ENCODE peak calls at places on chromosomes 3 and 15, in ten cellular contexts. One of them, this sample, is unnamed.

GRCh38 chr3:181726351-181727121 is 14.8 kb downstream of the SOX2 start:
- DNase-seq in AG04450: no peak
- DNase-seq in aorta: no peak
- DNase-seq in GM10248: no peak
- DNase-seq in activated CD4-positive, alpha-beta T cell treated with anti-CD3 and anti-CD28 coated beads, Interleukin-2, amount 50 U/mL, for 1 hour: no peak
- DNase-seq in endodermal cell: peak; percentile 89
- DNase-seq in fibroblast of pulmonary artery: no peak
- DNase-seq in ovary: no peak
- DNase-seq in BJ: no peak
- DNase-seq in stimulated activated CD4-positive, alpha-beta T cell treated with anti-CD3 and anti-CD28 coated beads, Interleukin-2, amount 100 ng/mL, for 48 hours: no peak
- DNase-seq in this sample: no peak

GRCh38 chr3:14871456-14872200 is 52.9 kb downstream of the FGD5 start:
- DNase-seq in AG04450: no peak
- DNase-seq in aorta: no peak
- DNase-seq in GM10248: no peak
- DNase-seq in activated CD4-positive, alpha-beta T cell treated with anti-CD3 and anti-CD28 coated beads, Interleukin-2, amount 50 U/mL, for 1 hour: no peak
- DNase-seq in endodermal cell: peak; percentile 29
- DNase-seq in fibroblast of pulmonary artery: no peak
- DNase-seq in ovary: no peak
- DNase-seq in BJ: no peak
- DNase-seq in stimulated activated CD4-positive, alpha-beta T cell treated with anti-CD3 and anti-CD28 coated beads, Interleukin-2, amount 100 ng/mL, for 48 hours: no peak
- DNase-seq in this sample: no peak

GRCh38 chr3:107373896-107374295 is 3.3 kb upstream of the CCDC54 start:
- DNase-seq in AG04450: no peak
- DNase-seq in aorta: no peak
- DNase-seq in GM10248: no peak
- DNase-seq in activated CD4-positive, alpha-beta T cell treated with anti-CD3 and anti-CD28 coated beads, Interleukin-2, amount 50 U/mL, for 1 hour: no peak
- DNase-seq in endodermal cell: no peak
- DNase-seq in fibroblast of pulmonary artery: no peak
- DNase-seq in ovary: no peak
- DNase-seq in BJ: no peak
- DNase-seq in stimulated activated CD4-positive, alpha-beta T cell treated with anti-CD3 and anti-CD28 coated beads, Interleukin-2, amount 100 ng/mL, for 48 hours: no peak
- DNase-seq in this sample: no peak

GRCh38 chr3:33578325-33579180 is 138.3 kb upstream of the UBP1 start:
- DNase-seq in AG04450: peak; percentile 1
- DNase-seq in aorta: no peak
- DNase-seq in GM10248: no peak
- DNase-seq in activated CD4-positive, alpha-beta T cell treated with anti-CD3 and anti-CD28 coated beads, Interleukin-2, amount 50 U/mL, for 1 hour: no peak
- DNase-seq in endodermal cell: no peak
- DNase-seq in fibroblast of pulmonary artery: peak; percentile 42
- DNase-seq in ovary: no peak
- DNase-seq in BJ: peak; percentile 44
- DNase-seq in stimulated activated CD4-positive, alpha-beta T cell treated with anti-CD3 and anti-CD28 coated beads, Interleukin-2, amount 100 ng/mL, for 48 hours: no peak
- DNase-seq in this sample: no peak

GRCh38 chr15:76431936-76432335 is 95.4 kb downstream of the ISL2 start:
- DNase-seq in AG04450: no peak
- DNase-seq in aorta: no peak
- DNase-seq in GM10248: no peak
- DNase-seq in activated CD4-positive, alpha-beta T cell treated with anti-CD3 and anti-CD28 coated beads, Interleukin-2, amount 50 U/mL, for 1 hour: no peak
- DNase-seq in endodermal cell: peak; percentile 42
- DNase-seq in fibroblast of pulmonary artery: no peak
- DNase-seq in ovary: no peak
- DNase-seq in BJ: no peak
- DNase-seq in stimulated activated CD4-positive, alpha-beta T cell treated with anti-CD3 and anti-CD28 coated beads, Interleukin-2, amount 100 ng/mL, for 48 hours: no peak
- DNase-seq in this sample: no peak

GRCh38 chr3:9067352-9067975 is 104.2 kb upstream of the RAD18 start:
- DNase-seq in AG04450: peak; percentile 32
- DNase-seq in aorta: no peak
- DNase-seq in GM10248: peak; percentile 64
- DNase-seq in activated CD4-positive, alpha-beta T cell treated with anti-CD3 and anti-CD28 coated beads, Interleukin-2, amount 50 U/mL, for 1 hour: no peak
- DNase-seq in endodermal cell: peak; percentile 85
- DNase-seq in fibroblast of pulmonary artery: peak; percentile 79
- DNase-seq in ovary: peak; percentile 57
- DNase-seq in BJ: no peak
- DNase-seq in stimulated activated CD4-positive, alpha-beta T cell treated with anti-CD3 and anti-CD28 coated beads, Interleukin-2, amount 100 ng/mL, for 48 hours: peak; percentile 3
- DNase-seq in this sample: no peak

GRCh38 chr3:123025642-123026521 is 1.7 kb downstream of the SEMA5B start:
- DNase-seq in AG04450: no peak
- DNase-seq in aorta: peak; percentile 50
- DNase-seq in GM10248: no peak
- DNase-seq in activated CD4-positive, alpha-beta T cell treated with anti-CD3 and anti-CD28 coated beads, Interleukin-2, amount 50 U/mL, for 1 hour: no peak
- DNase-seq in endodermal cell: peak; percentile 92
- DNase-seq in fibroblast of pulmonary artery: no peak
- DNase-seq in ovary: peak; percentile 53
- DNase-seq in BJ: no peak
- DNase-seq in stimulated activated CD4-positive, alpha-beta T cell treated with anti-CD3 and anti-CD28 coated beads, Interleukin-2, amount 100 ng/mL, for 48 hours: no peak
- DNase-seq in this sample: no peak

GRCh38 chr3:1082024-1082633 is 10.7 kb upstream of the CNTN6 start:
- DNase-seq in AG04450: no peak
- DNase-seq in aorta: peak; percentile 49
- DNase-seq in GM10248: no peak
- DNase-seq in activated CD4-positive, alpha-beta T cell treated with anti-CD3 and anti-CD28 coated beads, Interleukin-2, amount 50 U/mL, for 1 hour: no peak
- DNase-seq in endodermal cell: peak; percentile 80
- DNase-seq in fibroblast of pulmonary artery: peak; percentile 58
- DNase-seq in ovary: no peak
- DNase-seq in BJ: no peak
- DNase-seq in stimulated activated CD4-positive, alpha-beta T cell treated with anti-CD3 and anti-CD28 coated beads, Interleukin-2, amount 100 ng/mL, for 48 hours: no peak
- DNase-seq in this sample: no peak

GRCh38 chr15:100997442-100997841 is 78.3 kb downstream of the LRRK1 start:
- DNase-seq in AG04450: no peak
- DNase-seq in aorta: no peak
- DNase-seq in GM10248: no peak
- DNase-seq in activated CD4-positive, alpha-beta T cell treated with anti-CD3 and anti-CD28 coated beads, Interleukin-2, amount 50 U/mL, for 1 hour: no peak
- DNase-seq in endodermal cell: no peak
- DNase-seq in fibroblast of pulmonary artery: no peak
- DNase-seq in ovary: no peak
- DNase-seq in BJ: peak; percentile 60
- DNase-seq in stimulated activated CD4-positive, alpha-beta T cell treated with anti-CD3 and anti-CD28 coated beads, Interleukin-2, amount 100 ng/mL, for 48 hours: no peak
- DNase-seq in this sample: no peak

GRCh38 chr15:31080618-31081017 is 20.9 kb downstream of the TRPM1 start:
- DNase-seq in AG04450: no peak
- DNase-seq in aorta: peak; percentile 71
- DNase-seq in GM10248: no peak
- DNase-seq in activated CD4-positive, alpha-beta T cell treated with anti-CD3 and anti-CD28 coated beads, Interleukin-2, amount 50 U/mL, for 1 hour: peak; percentile 16
- DNase-seq in endodermal cell: peak; percentile 97
- DNase-seq in fibroblast of pulmonary artery: peak; percentile 31
- DNase-seq in ovary: peak; percentile 85
- DNase-seq in BJ: no peak
- DNase-seq in stimulated activated CD4-positive, alpha-beta T cell treated with anti-CD3 and anti-CD28 coated beads, Interleukin-2, amount 100 ng/mL, for 48 hours: peak; percentile 6
- DNase-seq in this sample: no peak

GRCh38 chr15:72033711-72034110 is 84.2 kb downstream of the MYO9A start:
- DNase-seq in AG04450: no peak
- DNase-seq in aorta: no peak
- DNase-seq in GM10248: no peak
- DNase-seq in activated CD4-positive, alpha-beta T cell treated with anti-CD3 and anti-CD28 coated beads, Interleukin-2, amount 50 U/mL, for 1 hour: no peak
- DNase-seq in endodermal cell: no peak
- DNase-seq in fibroblast of pulmonary artery: peak; percentile 18
- DNase-seq in ovary: no peak
- DNase-seq in BJ: no peak
- DNase-seq in stimulated activated CD4-positive, alpha-beta T cell treated with anti-CD3 and anti-CD28 coated beads, Interleukin-2, amount 100 ng/mL, for 48 hours: no peak
- DNase-seq in this sample: no peak

GRCh38 chr15:76155742-76156141 is 96.0 kb downstream of the TMEM266 start:
- DNase-seq in AG04450: no peak
- DNase-seq in aorta: no peak
- DNase-seq in GM10248: no peak
- DNase-seq in activated CD4-positive, alpha-beta T cell treated with anti-CD3 and anti-CD28 coated beads, Interleukin-2, amount 50 U/mL, for 1 hour: no peak
- DNase-seq in endodermal cell: no peak
- DNase-seq in fibroblast of pulmonary artery: no peak
- DNase-seq in ovary: no peak
- DNase-seq in BJ: peak; percentile 93
- DNase-seq in stimulated activated CD4-positive, alpha-beta T cell treated with anti-CD3 and anti-CD28 coated beads, Interleukin-2, amount 100 ng/mL, for 48 hours: no peak
- DNase-seq in this sample: no peak

GRCh38 chr3:129228891-129229585 is 20.4 kb upstream of the COPG1 start:
- DNase-seq in AG04450: peak; percentile 50
- DNase-seq in aorta: no peak
- DNase-seq in GM10248: no peak
- DNase-seq in activated CD4-positive, alpha-beta T cell treated with anti-CD3 and anti-CD28 coated beads, Interleukin-2, amount 50 U/mL, for 1 hour: no peak
- DNase-seq in endodermal cell: peak; percentile 88
- DNase-seq in fibroblast of pulmonary artery: peak; percentile 81
- DNase-seq in ovary: no peak
- DNase-seq in BJ: peak; percentile 53
- DNase-seq in stimulated activated CD4-positive, alpha-beta T cell treated with anti-CD3 and anti-CD28 coated beads, Interleukin-2, amount 100 ng/mL, for 48 hours: no peak
- DNase-seq in this sample: no peak

GRCh38 chr3:107797586-107797985 is 274.8 kb downstream of the BBX start:
- DNase-seq in AG04450: no peak
- DNase-seq in aorta: no peak
- DNase-seq in GM10248: no peak
- DNase-seq in activated CD4-positive, alpha-beta T cell treated with anti-CD3 and anti-CD28 coated beads, Interleukin-2, amount 50 U/mL, for 1 hour: no peak
- DNase-seq in endodermal cell: no peak
- DNase-seq in fibroblast of pulmonary artery: no peak
- DNase-seq in ovary: no peak
- DNase-seq in BJ: no peak
- DNase-seq in stimulated activated CD4-positive, alpha-beta T cell treated with anti-CD3 and anti-CD28 coated beads, Interleukin-2, amount 100 ng/mL, for 48 hours: no peak
- DNase-seq in this sample: no peak

GRCh38 chr15:87461621-87462020 is 794.9 kb downstream of the NTRK3 start:
- DNase-seq in AG04450: no peak
- DNase-seq in aorta: no peak
- DNase-seq in GM10248: no peak
- DNase-seq in activated CD4-positive, alpha-beta T cell treated with anti-CD3 and anti-CD28 coated beads, Interleukin-2, amount 50 U/mL, for 1 hour: no peak
- DNase-seq in endodermal cell: no peak
- DNase-seq in fibroblast of pulmonary artery: no peak
- DNase-seq in ovary: no peak
- DNase-seq in BJ: peak; percentile 18
- DNase-seq in stimulated activated CD4-positive, alpha-beta T cell treated with anti-CD3 and anti-CD28 coated beads, Interleukin-2, amount 100 ng/mL, for 48 hours: no peak
- DNase-seq in this sample: no peak

GRCh38 chr3:65919841-65920240 is 118.9 kb downstream of the MAGI1 start:
- DNase-seq in AG04450: peak; percentile 16
- DNase-seq in aorta: no peak
- DNase-seq in GM10248: no peak
- DNase-seq in activated CD4-positive, alpha-beta T cell treated with anti-CD3 and anti-CD28 coated beads, Interleukin-2, amount 50 U/mL, for 1 hour: no peak
- DNase-seq in endodermal cell: no peak
- DNase-seq in fibroblast of pulmonary artery: peak; percentile 13
- DNase-seq in ovary: no peak
- DNase-seq in BJ: no peak
- DNase-seq in stimulated activated CD4-positive, alpha-beta T cell treated with anti-CD3 and anti-CD28 coated beads, Interleukin-2, amount 100 ng/mL, for 48 hours: no peak
- DNase-seq in this sample: no peak

GRCh38 chr15:57477736-57478522 is 101.6 kb downstream of the CGNL1 start:
- DNase-seq in AG04450: no peak
- DNase-seq in aorta: no peak
- DNase-seq in GM10248: no peak
- DNase-seq in activated CD4-positive, alpha-beta T cell treated with anti-CD3 and anti-CD28 coated beads, Interleukin-2, amount 50 U/mL, for 1 hour: no peak
- DNase-seq in endodermal cell: peak; percentile 76
- DNase-seq in fibroblast of pulmonary artery: no peak
- DNase-seq in ovary: no peak
- DNase-seq in BJ: no peak
- DNase-seq in stimulated activated CD4-positive, alpha-beta T cell treated with anti-CD3 and anti-CD28 coated beads, Interleukin-2, amount 100 ng/mL, for 48 hours: no peak
- DNase-seq in this sample: no peak

GRCh38 chr3:71509024-71509423 is 74.5 kb downstream of the FOXP1 start:
- DNase-seq in AG04450: no peak
- DNase-seq in aorta: no peak
- DNase-seq in GM10248: no peak
- DNase-seq in activated CD4-positive, alpha-beta T cell treated with anti-CD3 and anti-CD28 coated beads, Interleukin-2, amount 50 U/mL, for 1 hour: no peak
- DNase-seq in endodermal cell: no peak
- DNase-seq in fibroblast of pulmonary artery: no peak
- DNase-seq in ovary: no peak
- DNase-seq in BJ: no peak
- DNase-seq in stimulated activated CD4-positive, alpha-beta T cell treated with anti-CD3 and anti-CD28 coated beads, Interleukin-2, amount 100 ng/mL, for 48 hours: no peak
- DNase-seq in this sample: no peak

GRCh38 chr15:70505971-70506887 is 257.1 kb downstream of the UACA start:
- DNase-seq in AG04450: no peak
- DNase-seq in aorta: peak; percentile 59
- DNase-seq in GM10248: no peak
- DNase-seq in activated CD4-positive, alpha-beta T cell treated with anti-CD3 and anti-CD28 coated beads, Interleukin-2, amount 50 U/mL, for 1 hour: no peak
- DNase-seq in endodermal cell: peak; percentile 76
- DNase-seq in fibroblast of pulmonary artery: no peak
- DNase-seq in ovary: no peak
- DNase-seq in BJ: no peak
- DNase-seq in stimulated activated CD4-positive, alpha-beta T cell treated with anti-CD3 and anti-CD28 coated beads, Interleukin-2, amount 100 ng/mL, for 48 hours: no peak
- DNase-seq in this sample: no peak

GRCh38 chr3:194346621-194347020 is 4.5 kb downstream of the CPN2 start:
- DNase-seq in AG04450: no peak
- DNase-seq in aorta: no peak
- DNase-seq in GM10248: no peak
- DNase-seq in activated CD4-positive, alpha-beta T cell treated with anti-CD3 and anti-CD28 coated beads, Interleukin-2, amount 50 U/mL, for 1 hour: no peak
- DNase-seq in endodermal cell: no peak
- DNase-seq in fibroblast of pulmonary artery: no peak
- DNase-seq in ovary: no peak
- DNase-seq in BJ: no peak
- DNase-seq in stimulated activated CD4-positive, alpha-beta T cell treated with anti-CD3 and anti-CD28 coated beads, Interleukin-2, amount 100 ng/mL, for 48 hours: no peak
- DNase-seq in this sample: no peak

GRCh38 chr15:43187544-43188155 is 2.4 kb downstream of the CCNDBP1 start:
- DNase-seq in AG04450: peak; percentile 34
- DNase-seq in aorta: no peak
- DNase-seq in GM10248: no peak
- DNase-seq in activated CD4-positive, alpha-beta T cell treated with anti-CD3 and anti-CD28 coated beads, Interleukin-2, amount 50 U/mL, for 1 hour: no peak
- DNase-seq in endodermal cell: no peak
- DNase-seq in fibroblast of pulmonary artery: peak; percentile 76
- DNase-seq in ovary: no peak
- DNase-seq in BJ: no peak
- DNase-seq in stimulated activated CD4-positive, alpha-beta T cell treated with anti-CD3 and anti-CD28 coated beads, Interleukin-2, amount 100 ng/mL, for 48 hours: no peak
- DNase-seq in this sample: no peak

GRCh38 chr15:69164807-69165636 is 4.6 kb downstream of the GLCE start:
- DNase-seq in AG04450: peak; percentile 41
- DNase-seq in aorta: no peak
- DNase-seq in GM10248: no peak
- DNase-seq in activated CD4-positive, alpha-beta T cell treated with anti-CD3 and anti-CD28 coated beads, Interleukin-2, amount 50 U/mL, for 1 hour: no peak
- DNase-seq in endodermal cell: no peak
- DNase-seq in fibroblast of pulmonary artery: peak; percentile 42
- DNase-seq in ovary: no peak
- DNase-seq in BJ: no peak
- DNase-seq in stimulated activated CD4-positive, alpha-beta T cell treated with anti-CD3 and anti-CD28 coated beads, Interleukin-2, amount 100 ng/mL, for 48 hours: no peak
- DNase-seq in this sample: no peak

GRCh38 chr3:95407709-95408463 is 1345.0 kb downstream of the NSUN3 start:
- DNase-seq in AG04450: no peak
- DNase-seq in aorta: no peak
- DNase-seq in GM10248: no peak
- DNase-seq in activated CD4-positive, alpha-beta T cell treated with anti-CD3 and anti-CD28 coated beads, Interleukin-2, amount 50 U/mL, for 1 hour: no peak
- DNase-seq in endodermal cell: peak; percentile 73
- DNase-seq in fibroblast of pulmonary artery: no peak
- DNase-seq in ovary: no peak
- DNase-seq in BJ: no peak
- DNase-seq in stimulated activated CD4-positive, alpha-beta T cell treated with anti-CD3 and anti-CD28 coated beads, Interleukin-2, amount 100 ng/mL, for 48 hours: no peak
- DNase-seq in this sample: no peak

GRCh38 chr15:52263563-52263962 is 32.0 kb downstream of the MYO5C start:
- DNase-seq in AG04450: no peak
- DNase-seq in aorta: no peak
- DNase-seq in GM10248: no peak
- DNase-seq in activated CD4-positive, alpha-beta T cell treated with anti-CD3 and anti-CD28 coated beads, Interleukin-2, amount 50 U/mL, for 1 hour: no peak
- DNase-seq in endodermal cell: no peak
- DNase-seq in fibroblast of pulmonary artery: no peak
- DNase-seq in ovary: no peak
- DNase-seq in BJ: no peak
- DNase-seq in stimulated activated CD4-positive, alpha-beta T cell treated with anti-CD3 and anti-CD28 coated beads, Interleukin-2, amount 100 ng/mL, for 48 hours: no peak
- DNase-seq in this sample: peak; percentile 28

GRCh38 chr15:68994149-68994548 is 20.3 kb upstream of the NOX5 start:
- DNase-seq in AG04450: no peak
- DNase-seq in aorta: no peak
- DNase-seq in GM10248: no peak
- DNase-seq in activated CD4-positive, alpha-beta T cell treated with anti-CD3 and anti-CD28 coated beads, Interleukin-2, amount 50 U/mL, for 1 hour: no peak
- DNase-seq in endodermal cell: no peak
- DNase-seq in fibroblast of pulmonary artery: peak; percentile 28
- DNase-seq in ovary: no peak
- DNase-seq in BJ: peak; percentile 26
- DNase-seq in stimulated activated CD4-positive, alpha-beta T cell treated with anti-CD3 and anti-CD28 coated beads, Interleukin-2, amount 100 ng/mL, for 48 hours: no peak
- DNase-seq in this sample: no peak

GRCh38 chr15:64572856-64573255 is 112.5 kb downstream of the ZNF609 start:
- DNase-seq in AG04450: no peak
- DNase-seq in aorta: no peak
- DNase-seq in GM10248: no peak
- DNase-seq in activated CD4-positive, alpha-beta T cell treated with anti-CD3 and anti-CD28 coated beads, Interleukin-2, amount 50 U/mL, for 1 hour: no peak
- DNase-seq in endodermal cell: no peak
- DNase-seq in fibroblast of pulmonary artery: no peak
- DNase-seq in ovary: no peak
- DNase-seq in BJ: no peak
- DNase-seq in stimulated activated CD4-positive, alpha-beta T cell treated with anti-CD3 and anti-CD28 coated beads, Interleukin-2, amount 100 ng/mL, for 48 hours: no peak
- DNase-seq in this sample: no peak

GRCh38 chr15:70156781-70157261 is 59.1 kb upstream of the TLE3 start:
- DNase-seq in AG04450: no peak
- DNase-seq in aorta: peak; percentile 83
- DNase-seq in GM10248: no peak
- DNase-seq in activated CD4-positive, alpha-beta T cell treated with anti-CD3 and anti-CD28 coated beads, Interleukin-2, amount 50 U/mL, for 1 hour: no peak
- DNase-seq in endodermal cell: peak; percentile 28
- DNase-seq in fibroblast of pulmonary artery: peak; percentile 66
- DNase-seq in ovary: peak; percentile 73
- DNase-seq in BJ: no peak
- DNase-seq in stimulated activated CD4-positive, alpha-beta T cell treated with anti-CD3 and anti-CD28 coated beads, Interleukin-2, amount 100 ng/mL, for 48 hours: no peak
- DNase-seq in this sample: no peak

GRCh38 chr3:16448691-16449090 is 64.8 kb downstream of the RFTN1 start:
- DNase-seq in AG04450: peak; percentile 89
- DNase-seq in aorta: peak; percentile 92
- DNase-seq in GM10248: no peak
- DNase-seq in activated CD4-positive, alpha-beta T cell treated with anti-CD3 and anti-CD28 coated beads, Interleukin-2, amount 50 U/mL, for 1 hour: no peak
- DNase-seq in endodermal cell: peak; percentile 82
- DNase-seq in fibroblast of pulmonary artery: peak; percentile 92
- DNase-seq in ovary: peak; percentile 87
- DNase-seq in BJ: peak; percentile 95
- DNase-seq in stimulated activated CD4-positive, alpha-beta T cell treated with anti-CD3 and anti-CD28 coated beads, Interleukin-2, amount 100 ng/mL, for 48 hours: peak; percentile 23
- DNase-seq in this sample: no peak

This sample was measured in CD4-positive, CD25-positive, alpha-beta regulatory T cell.